ENCODE peak calls at places on chromosomes 4 and X, in four cellular contexts. N, X, W and Y are unnamed samples. For H4K20me1, the result is how much of the 10 kb centered on the place peaks cover.

GRCh38 chr4:22607382-22607781 is 85.4 kb upstream of the GBA3 start:
- DNase-seq in N (peak), X (peak), W (peak), Y (peak)

GRCh38 chr4:74159397-74159709 is 1.4 kb downstream of the MTHFD2L start:
- DNase-seq in N (no peak), X (no peak), W (no peak), Y (no peak)

GRCh38 chrX:10054396-10054795 is 87.2 kb downstream of the CLDN34 start:
- DNase-seq in N (no peak), X (no peak), W (no peak), Y (no peak)

GRCh38 chr4:182519528-182519927 is 276.3 kb downstream of the TENM3 start:
- DNase-seq in N (no peak), X (no peak), W (no peak), Y (no peak)

GRCh38 chrX:23699636-23700194 is 32.4 kb downstream of the PRDX4 start:
- DNase-seq in N (no peak), X (no peak), W (peak), Y (no peak)

GRCh38 chr4:177699365-177700213 is 257.4 kb upstream of the AGA start:
- DNase-seq in N (peak), X (no peak), W (peak), Y (no peak)

GRCh38 chr4:153154010-153154975 is 50.0 kb upstream of the TRIM2 start:
- DNase-seq in N (peak), X (peak), W (peak), Y (no peak)

GRCh38 chr4:147916351-147916750 is 184.5 kb downstream of the ARHGAP10 start:
- DNase-seq in N (peak), X (no peak), W (peak), Y (no peak)

GRCh38 chr4:7375427-7375826 is 59.3 kb downstream of the PSAPL1 start:
- DNase-seq in N (no peak), X (no peak), W (peak), Y (no peak)

GRCh38 chr4:7379719-7380118 is 55.0 kb downstream of the PSAPL1 start:
- DNase-seq in N (no peak), X (no peak), W (no peak), Y (no peak)

GRCh38 chr4:7374571-7374970 is 60.2 kb downstream of the PSAPL1 start:
- DNase-seq in N (no peak), X (no peak), W (no peak), Y (no peak)

GRCh38 chr4:7379161-7379560 is 55.6 kb downstream of the PSAPL1 start:
- DNase-seq in N (no peak), X (no peak), W (no peak), Y (no peak)

DNA sequence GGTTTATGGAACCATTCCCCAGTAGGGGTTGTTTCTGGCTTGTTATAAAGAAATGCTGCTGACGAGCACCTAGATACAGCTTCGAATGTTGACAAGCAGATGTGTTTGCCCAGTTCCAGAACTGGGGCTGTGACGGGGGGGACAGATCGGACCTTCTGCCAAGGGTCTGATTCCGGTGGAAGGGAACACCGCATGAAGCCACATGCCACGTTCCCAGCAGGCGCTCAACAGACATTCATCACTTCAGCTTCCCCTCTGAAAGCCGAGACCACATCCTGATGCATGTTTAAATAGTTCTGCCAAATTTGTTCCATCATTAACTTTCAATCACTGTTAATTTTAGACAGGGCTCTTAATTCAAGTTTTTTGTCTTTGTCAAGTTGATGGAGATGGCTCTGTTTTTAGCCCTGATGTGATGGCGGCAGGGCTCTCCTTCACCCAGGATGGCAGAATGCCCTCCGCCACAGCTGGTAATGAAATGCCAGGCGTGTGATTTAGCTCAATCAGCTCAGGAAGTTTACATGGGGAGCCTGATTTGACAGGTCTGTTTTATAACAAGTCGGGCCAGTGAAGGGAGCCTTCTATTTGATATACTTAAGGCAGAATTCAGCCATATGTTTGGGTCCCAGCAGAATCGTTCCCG is 57.4 kb downstream of the PSAPL1 start:
- DNase-seq in N (peak), X (no peak), W (no peak), Y (no peak)
- H3K4me3 ChIP-seq in N (no peak), X (no peak), W (no peak), Y (no peak)

GRCh38 chrX:15854080-15854655 is 445 bp downstream of the AP1S2 start:
- DNase-seq in N (no peak), X (peak), W (peak), Y (peak)

GRCh38 chrX:15853586-15854079 is 980 bp downstream of the AP1S2 start:
- DNase-seq in N (no peak), X (no peak), W (peak), Y (peak)

GRCh38 chrX:15848576-15848975 is 6.0 kb downstream of the AP1S2 start:
- DNase-seq in N (peak), X (no peak), W (no peak), Y (no peak)

GRCh38 chrX:15854712-15855561 is at the start of gene AP1S2:
- DNase-seq in N (peak), X (peak), W (peak), Y (peak)

DNA sequence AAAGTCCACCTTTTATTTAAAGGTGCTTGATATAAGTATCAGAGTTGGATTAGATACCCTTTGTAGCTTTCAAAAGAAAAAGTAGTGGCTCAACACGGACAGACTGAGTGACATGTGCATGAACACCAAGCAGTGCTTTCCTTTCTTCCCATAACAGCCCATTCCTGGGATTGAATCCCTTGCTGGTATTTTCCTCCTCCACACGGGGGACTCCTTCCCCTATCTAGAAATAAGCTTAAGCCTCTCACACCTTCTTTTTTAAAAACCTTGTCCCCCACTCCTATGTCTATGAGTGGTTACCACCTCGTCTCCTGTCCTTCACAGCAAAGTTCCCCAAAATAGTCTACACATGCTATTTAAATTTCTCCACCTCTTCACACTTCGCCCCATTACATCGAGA is 5.1 kb downstream of the AP1S2 start:
- DNase-seq in N (no peak), X (no peak), W (peak), Y (no peak)
- H4K20me1 ChIP-seq in N (under half), X (under half), W (under half), Y (under half)

GRCh38 chrX:143634373-143634685 is 1.6 kb downstream of the SLITRK4 start:
- DNase-seq in N (no peak), X (no peak), W (no peak), Y (no peak)

GRCh38 chrX:143634701-143635442 is 1.0 kb downstream of the SLITRK4 start:
- DNase-seq in N (no peak), X (no peak), W (no peak), Y (no peak)

GRCh38 chrX:143633530-143634372 is 2.1 kb downstream of the SLITRK4 start:
- DNase-seq in N (no peak), X (no peak), W (no peak), Y (no peak)

GRCh38 chrX:143632625-143633387 is 3.1 kb downstream of the SLITRK4 start:
- DNase-seq in N (no peak), X (no peak), W (no peak), Y (no peak)

DNA sequence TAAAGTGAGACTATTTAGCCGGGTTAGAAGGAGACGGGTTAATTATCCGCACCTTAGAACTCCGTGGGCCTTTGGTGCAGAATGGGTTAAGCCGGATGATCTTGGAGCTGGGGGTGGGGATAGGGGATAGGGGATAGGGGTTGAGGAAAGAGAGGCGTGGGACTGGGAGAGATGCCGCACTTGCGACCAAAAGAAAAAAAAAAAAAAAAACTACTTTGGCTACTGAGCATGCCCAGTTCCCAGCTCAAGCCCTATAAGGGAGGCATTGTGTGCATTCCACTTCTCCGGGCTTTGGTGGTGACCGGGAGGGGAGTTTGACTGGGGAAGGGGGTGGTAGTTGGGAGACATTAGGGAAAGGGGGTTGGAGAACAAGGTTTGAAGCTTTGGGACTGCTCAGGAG is at the start of gene SLITRK4:
- DNase-seq in N (no peak), X (no peak), W (no peak), Y (no peak)
- H3K4me3 ChIP-seq in N (no peak), X (no peak), W (no peak), Y (no peak)

GRCh38 chr4:145035494-145036136 is 62.4 kb downstream of the ANAPC10 start:
- DNase-seq in N (no peak), X (no peak), W (no peak), Y (no peak)

DNA sequence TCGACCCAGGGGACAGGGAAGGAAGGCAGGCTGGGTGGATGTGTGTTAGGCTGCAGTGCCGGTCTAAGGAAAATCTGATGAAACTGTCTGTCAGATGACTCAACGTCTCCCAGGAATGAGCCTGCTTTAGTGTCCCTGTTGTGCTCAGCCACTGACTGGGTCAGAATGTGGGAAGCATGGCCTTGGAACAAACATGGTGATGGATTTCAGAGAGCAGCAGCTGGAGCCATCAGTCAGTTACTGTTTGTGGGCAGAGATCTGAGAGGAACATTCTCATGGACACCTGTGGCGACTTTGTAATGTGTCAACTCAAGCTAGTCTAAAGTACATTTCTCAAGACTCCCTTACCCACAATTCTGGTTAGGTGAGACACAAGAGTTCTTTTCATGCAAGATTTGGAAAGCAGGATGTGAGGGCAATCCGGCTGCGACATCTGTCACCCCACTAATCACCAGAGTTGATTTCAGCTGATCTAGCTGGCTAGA is 63.2 kb downstream of the ANAPC10 start:
- DNase-seq in N (peak), X (no peak), W (peak), Y (no peak)
- H4K20me1 ChIP-seq in N (under half), X (under half), W (under half), Y (under half)

GRCh38 chr4:80266902-80267380 is 477 bp downstream of the FGF5 start:
- DNase-seq in N (peak), X (no peak), W (peak), Y (no peak)
- H3K4me3 ChIP-seq in N (peak), X (peak), W (peak), Y (no peak)

GRCh38 chrX:41122664-41123257 is 37.5 kb downstream of the USP9X start:
- DNase-seq in N (no peak), X (no peak), W (no peak), Y (no peak)

GRCh38 chrX:41116948-41117347 is 31.7 kb downstream of the USP9X start:
- DNase-seq in N (no peak), X (peak), W (no peak), Y (peak)

GRCh38 chrX:41118156-41118555 is 32.9 kb downstream of the USP9X start:
- DNase-seq in N (no peak), X (no peak), W (no peak), Y (no peak)

GRCh38 chrX:41119803-41120202 is 34.6 kb downstream of the USP9X start:
- DNase-seq in N (no peak), X (no peak), W (no peak), Y (no peak)

GRCh38 chrX:41121766-41122165 is 36.5 kb downstream of the USP9X start:
- DNase-seq in N (no peak), X (no peak), W (no peak), Y (no peak)
- H4K20me1 ChIP-seq in N (half or more), X (under half), W (under half), Y (under half)

GRCh38 chrX:99795495-99795894 is 614.6 kb downstream of the PCDH19 start:
- DNase-seq in N (no peak), X (no peak), W (peak), Y (no peak)
- H3K4me3 ChIP-seq in N (no peak), X (no peak), W (no peak), Y (no peak)

DNA sequence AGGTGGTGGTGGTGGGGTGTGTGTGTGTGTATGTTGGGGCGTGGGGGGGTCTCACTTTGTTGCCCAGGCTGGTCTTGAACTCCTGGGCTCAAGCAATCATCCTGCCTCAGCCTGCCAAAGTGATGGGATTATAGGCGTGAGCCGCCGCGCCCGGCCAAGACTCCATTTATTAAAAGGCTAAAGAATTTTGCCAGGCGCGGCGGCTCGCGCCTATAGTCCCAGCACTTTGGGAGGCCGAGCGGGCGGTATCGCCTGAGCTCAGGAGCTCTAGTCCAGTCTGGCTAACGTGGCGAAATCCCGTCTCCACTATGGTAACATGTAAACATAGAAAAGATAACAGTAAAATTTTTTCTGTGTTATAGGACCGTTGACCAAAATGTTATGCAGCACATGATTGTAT is 3.7 kb upstream of the UBA1 start:
- DNase-seq in N (no peak), X (no peak), W (no peak), Y (no peak)
- H4K20me1 ChIP-seq in N (under half), X (under half), W (under half), Y (under half)

GRCh38 chr4:184348311-184349233 is 125.8 kb downstream of the IRF2 start:
- DNase-seq in N (no peak), X (no peak), W (no peak), Y (peak)
- H3K4me3 ChIP-seq in N (no peak), X (no peak), W (no peak), Y (peak)